ENCODE peak calls at places on chromosomes 16 and 17, in nine cellular contexts. P is DND-41; Q is RCC 7860; B is mucosa of gallbladder; Y is NCI-H774; F is fibroblast of the aortic adventitia; U is mesenchymal stem cell; S is AG08395; O is stimulated activated CD4-positive, alpha-beta T cell treated with anti-CD3 and anti-CD28 coated beads, Interleukin-12 subunit alpha, Interleukin-12 subunit beta, amount 100 ng/mL, for 4 hours. E is an unnamed sample.
A peak's percentile ranks its signal among the peaks of the same experiment; 100 is the strongest.

GRCh38 chr16:21720533-21720932 is 56.8 kb downstream of the OTOA start:
- DNase-seq in P (no peak), Q (no peak), B (no peak), Y (no peak), F (no peak), U (no peak), S (no peak), O (no peak), E (no peak)

GRCh38 chr16:13708361-13708760 is 211.6 kb upstream of the ERCC4 start:
- DNase-seq in P (no peak), Q (no peak), B (no peak), Y (no peak), F (no peak), U (no peak), S (no peak), O (no peak), E (no peak)

GRCh38 chr16:72532896-72533295 is 360.9 kb upstream of the PMFBP1 start:
- DNase-seq in P (no peak), Q (no peak), B (no peak), Y (no peak), F (peak; percentile 25), U (no peak), S (no peak), O (no peak), E (no peak)

GRCh38 chr16:88697831-88698693 is 8.1 kb downstream of the RNF166 start:
- DNase-seq in P (no peak), Q (no peak), B (no peak), Y (no peak), F (no peak), U (no peak), S (no peak), O (no peak), E (no peak)

GRCh38 chr17:79132271-79133064 is 57.8 kb downstream of the ENGASE start:
- DNase-seq in P (no peak), Q (no peak), B (no peak), Y (peak; percentile 89), F (no peak), U (no peak), S (no peak), O (no peak), E (no peak)

GRCh38 chr16:86477642-86478041 is 32.7 kb upstream of the FOXF1 start:
- DNase-seq in P (no peak), Q (no peak), B (no peak), Y (no peak), F (peak; percentile 81), U (peak; percentile 92), S (no peak), O (no peak), E (no peak)

GRCh38 chr16:27285676-27286196 is 17.2 kb upstream of the NSMCE1 start:
- DNase-seq in P (no peak), Q (no peak), B (peak; percentile 49), Y (no peak), F (peak; percentile 61), U (no peak), S (no peak), O (no peak), E (no peak)

GRCh38 chr17:49817993-49818392 is 29.5 kb downstream of the KAT7 start:
- DNase-seq in P (peak; percentile 84), Q (no peak), B (no peak), Y (no peak), F (no peak), U (no peak), S (no peak), O (no peak), E (no peak)

GRCh38 chr17:45172541-45173286 is 11.0 kb downstream of the HEXIM2 start:
- DNase-seq in P (peak; percentile 97), Q (peak; percentile 85), B (peak; percentile 66), Y (peak; percentile 68), F (peak; percentile 49), U (peak; percentile 20), S (peak; percentile 85), O (peak; percentile 50), E (peak; percentile 72)

GRCh38 chr16:86975445-86975844 is 341.7 kb downstream of the C16orf95 start:
- DNase-seq in P (no peak), Q (peak; percentile 97), B (no peak), Y (no peak), F (peak; percentile 93), U (peak; percentile 69), S (peak; percentile 81), O (no peak), E (no peak)